ENCODE peak calls at places on chromosomes 5 and 9, in five cellular contexts. A is ovary, I is body of pancreas, Q is cardiac muscle cell, Y is cardiac fibroblast. N is an unnamed sample.

GRCh38 chr5:113061851-113062631 is 85.4 kb downstream of the DCP2 start:
- DNase-seq in A (no peak), I (no peak), Q (peak; percentile 73), Y (peak; percentile 73), N (no peak)

GRCh38 chr5:27818888-27819287 is 780.5 kb upstream of the CDH9 start:
- DNase-seq in A (no peak), I (no peak), Q (peak; percentile 5), Y (no peak), N (no peak)

GRCh38 chr5:94010814-94011213 is 269.4 kb upstream of the POU5F2 start:
- DNase-seq in A (no peak), I (no peak), Q (no peak), Y (peak; percentile 51), N (no peak)

GRCh38 chr9:33155393-33155792 is 11.7 kb downstream of the B4GALT1 start:
- DNase-seq in A (no peak), I (no peak), Q (no peak), Y (no peak), N (no peak)

GRCh38 chr5:95857185-95857945 is 34.8 kb upstream of the GLRX start:
- DNase-seq in A (peak; percentile 83), I (peak; percentile 79), Q (peak; percentile 87), Y (peak; percentile 90), N (no peak)

GRCh38 chr9:124437086-124437485 is 13.2 kb upstream of the ADGRD2 start:
- DNase-seq in A (no peak), I (no peak), Q (no peak), Y (no peak), N (no peak)

GRCh38 chr9:89755835-89756234 is 151.0 kb downstream of the GADD45G start:
- DNase-seq in A (no peak), I (peak; percentile 81), Q (peak; percentile 88), Y (no peak), N (no peak)

GRCh38 chr9:972512-973294 is 3.8 kb upstream of the DMRT3 start:
- DNase-seq in A (no peak), I (no peak), Q (no peak), Y (no peak), N (no peak)

GRCh38 chr9:114909657-114910056 is 20.7 kb downstream of the TNFSF8 start:
- DNase-seq in A (no peak), I (no peak), Q (no peak), Y (no peak), N (no peak)

GRCh38 chr5:14901462-14902051 is 30.0 kb upstream of the ANKH start:
- DNase-seq in A (no peak), I (no peak), Q (peak; percentile 44), Y (peak; percentile 53), N (no peak)

GRCh38 chr9:113677057-113677456 is 199.1 kb upstream of the ZNF618 start:
- DNase-seq in A (no peak), I (no peak), Q (peak; percentile 58), Y (peak; percentile 25), N (no peak)

GRCh38 chr5:57072218-57072892 is 101.5 kb upstream of the GPBP1 start:
- DNase-seq in A (no peak), I (no peak), Q (no peak), Y (no peak), N (no peak)

GRCh38 chr5:151619812-151620462 is 28.8 kb upstream of the FAT2 start:
- DNase-seq in A (no peak), I (no peak), Q (no peak), Y (no peak), N (no peak)

GRCh38 chr9:111795557-111795839 is 761 bp upstream of the SHOC1 start:
- DNase-seq in A (no peak), I (no peak), Q (no peak), Y (no peak), N (no peak)

GRCh38 chr9:97057651-97058050 is 18.7 kb upstream of the CTSV start:
- DNase-seq in A (no peak), I (no peak), Q (no peak), Y (no peak), N (no peak)
- TF ChIP-seq CTCF in A (no peak), I (no peak), Q (no peak), Y (no peak), N (no peak)

GRCh38 chr5:141430332-141431113 is at the start of gene PCDHGA12:
- DNase-seq in A (peak; percentile 51), I (no peak), Q (peak; percentile 95), Y (peak; percentile 97), N (no peak)
- TF ChIP-seq CTCF in A (peak; percentile 18), I (peak; percentile 41), Q (peak; percentile 72), Y (peak; percentile 78), N (no peak)

DNA sequence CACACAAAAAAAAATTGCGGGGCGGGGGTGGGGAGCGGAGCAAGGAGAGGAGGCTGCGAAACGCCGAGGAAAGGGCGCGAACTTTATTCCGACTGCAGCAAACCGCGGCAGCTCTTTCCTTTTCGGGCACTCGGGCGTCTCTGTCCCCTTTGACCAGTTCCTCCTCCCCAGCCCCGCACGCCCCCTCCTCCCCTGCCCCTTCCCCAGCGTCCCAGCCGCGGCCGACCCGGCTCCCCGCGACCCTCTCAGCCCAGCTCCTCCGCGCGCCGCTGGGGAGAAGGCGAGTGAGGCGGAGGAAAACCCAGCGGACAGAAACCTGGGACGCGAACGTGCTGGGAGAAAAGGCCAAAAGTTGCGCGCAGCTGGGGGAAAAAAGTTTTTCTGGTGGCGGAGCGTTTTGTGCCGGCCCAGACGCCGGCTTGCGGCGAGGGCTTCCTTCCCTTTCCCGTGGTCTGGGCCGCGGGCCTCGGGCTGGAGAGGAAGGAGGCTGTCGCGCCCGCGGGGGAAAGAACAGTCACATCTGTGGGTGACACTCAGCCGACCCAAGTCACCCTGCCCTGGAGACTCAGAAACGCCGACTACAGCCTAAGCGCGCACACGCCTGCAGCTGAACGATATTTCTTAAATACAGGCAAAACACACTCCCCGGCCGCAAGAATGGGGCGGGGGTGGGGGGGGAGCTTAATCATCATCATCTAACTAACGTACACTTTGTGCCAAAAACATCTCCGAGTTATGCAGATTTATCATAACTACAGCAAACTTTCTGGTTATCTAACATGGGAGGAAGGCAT is 1.1 kb upstream of the BNC2 start:
- DNase-seq in A (peak; percentile 63), I (no peak), Q (peak; percentile 87), Y (peak; percentile 91), N (peak; percentile 23)
- TF ChIP-seq CTCF in A (no peak), I (no peak), Q (no peak), Y (no peak), N (no peak)

DNA sequence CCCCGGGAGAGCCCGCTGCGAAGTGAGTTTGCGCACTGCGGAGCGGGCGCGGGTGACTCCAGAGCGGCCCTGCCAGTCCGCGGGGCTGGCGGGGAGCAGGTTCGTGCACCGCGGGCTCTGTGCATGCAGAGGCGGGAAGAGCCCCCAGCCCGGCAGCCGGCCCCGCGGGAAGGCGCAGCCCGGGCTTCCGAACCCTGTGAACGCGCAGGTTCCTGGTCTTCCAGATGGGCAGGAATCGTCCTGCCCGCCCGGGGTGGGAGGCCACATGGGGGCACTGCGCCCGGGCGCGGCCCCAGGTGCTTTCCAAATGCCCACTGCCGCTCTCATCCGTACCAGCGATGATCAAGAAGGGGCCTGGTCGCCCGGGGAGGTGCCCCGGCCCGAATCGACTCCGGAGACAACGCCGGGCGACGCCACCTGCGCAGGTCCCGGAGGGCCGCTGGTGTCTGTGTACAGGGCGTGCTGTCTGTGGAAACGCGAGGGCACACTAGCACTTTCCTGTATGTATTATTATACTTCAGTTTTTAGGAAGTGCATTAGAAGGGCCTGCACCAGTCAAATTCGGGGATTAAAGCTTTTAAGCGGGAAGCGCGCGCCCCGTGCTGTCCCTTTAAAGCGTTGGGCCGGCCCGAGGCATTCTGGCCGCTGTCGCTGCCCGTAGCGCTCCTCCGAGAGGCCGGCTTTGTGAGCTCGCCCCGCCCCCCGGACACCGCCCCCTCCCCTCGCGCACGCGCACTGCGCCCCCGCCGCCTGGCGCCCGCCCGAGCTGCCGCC is at the start of gene WDR5:
- DNase-seq in A (peak; percentile 92), I (peak; percentile 95), Q (peak; percentile 92), Y (peak; percentile 90), N (peak; percentile 93)
- TF ChIP-seq CTCF in A (peak; percentile 6), I (peak; percentile 12), Q (peak; percentile 30), Y (peak; percentile 14), N (peak; percentile 34)